ENCODE peak calls at places on chromosomes 1 and 21, in eight cellular contexts. H, J, N, Z, C, X, I and E are unnamed samples.

GRCh38 chr1:197224160-197224559 is 43.9 kb upstream of the CRB1 start:
- DNase-seq in Z (no peak), C (no peak), N (no peak), I (peak), J (peak), H (no peak), X (no peak), E (no peak)

GRCh38 chr1:160403244-160403643 is 2.9 kb downstream of the VANGL2 start:
- DNase-seq in J (no peak), C (no peak), H (no peak), N (no peak), I (no peak), X (peak), Z (no peak), E (no peak)

GRCh38 chr1:158930504-158930903 is 848 bp upstream of the PYHIN1 start:
- DNase-seq in C (no peak), X (no peak), Z (no peak), N (peak), J (no peak), H (peak), I (no peak), E (no peak)

GRCh38 chr1:198935371-198935921 is 296.6 kb downstream of the PTPRC start:
- DNase-seq in H (peak), X (peak), C (peak), Z (peak), J (peak), N (peak), I (peak), E (peak)

GRCh38 chr1:181898773-181899172 is 162.7 kb downstream of the ZNF648 start:
- DNase-seq in Z (peak), C (no peak), H (no peak), J (no peak), X (no peak), N (no peak), I (no peak), E (no peak)

GRCh38 chr1:30748699-30749401 is 8.7 kb downstream of the LAPTM5 start:
- DNase-seq in J (peak), H (no peak), C (no peak), Z (no peak), N (no peak), I (no peak), X (no peak), E (no peak)

GRCh38 chr1:180981596-180982387 is 40.9 kb downstream of the STX6 start:
- DNase-seq in H (peak), J (peak), X (no peak), N (peak), Z (no peak), I (no peak), C (no peak), E (no peak)

GRCh38 chr1:40404670-40405462 is 31.3 kb downstream of the SMAP2 start:
- DNase-seq in I (peak), N (no peak), H (no peak), X (no peak), C (no peak), Z (no peak), J (peak), E (peak)

GRCh38 chr1:162293293-162293692 is 83.4 kb downstream of the SPATA46 start:
- DNase-seq in C (no peak), J (no peak), Z (no peak), I (no peak), N (no peak), X (no peak), H (no peak), E (no peak)

GRCh38 chr21:43768868-43769167 is 7.3 kb downstream of the CSTB start:
- DNase-seq in H (no peak), C (no peak), Z (no peak), N (no peak), I (no peak), X (no peak), J (peak), E (no peak)

GRCh38 chr1:104855550-104855949 is 1105.9 kb downstream of the AMY1C start:
- DNase-seq in H (no peak), I (no peak), C (no peak), X (no peak), J (no peak), N (no peak), Z (no peak), E (no peak)

GRCh38 chr1:39631361-39632331 is 7.8 kb downstream of the HEYL start:
- DNase-seq in X (no peak), I (no peak), J (no peak), H (no peak), C (no peak), N (no peak), Z (no peak), E (no peak)

GRCh38 chr21:15908187-15908586 is 178.4 kb downstream of the USP25 start:
- DNase-seq in C (no peak), J (no peak), I (no peak), Z (no peak), H (no peak), N (no peak), X (no peak), E (no peak)

GRCh38 chr1:59673575-59674467 is 140.9 kb upstream of the HOOK1 start:
- DNase-seq in H (no peak), J (no peak), N (no peak), Z (no peak), X (no peak), I (no peak), C (no peak), E (no peak)

GRCh38 chr1:58465825-58466617 is 80.5 kb downstream of the OMA1 start:
- DNase-seq in I (no peak), H (no peak), Z (no peak), N (no peak), X (no peak), C (no peak), J (peak), E (no peak)

GRCh38 chr1:237342730-237343129 is 300.7 kb downstream of the RYR2 start:
- DNase-seq in C (no peak), X (no peak), J (no peak), H (no peak), Z (no peak), I (no peak), N (no peak), E (no peak)

GRCh38 chr1:35745124-35745730 is 24.6 kb downstream of the CLSPN start:
- DNase-seq in J (no peak), C (no peak), H (no peak), X (no peak), N (no peak), Z (no peak), I (no peak), E (no peak)

GRCh38 chr21:21102874-21103273 is 104.7 kb downstream of the NCAM2 start:
- DNase-seq in H (no peak), X (no peak), N (no peak), C (no peak), J (no peak), Z (no peak), I (no peak), E (no peak)

GRCh38 chr1:6497215-6497866 is 5.9 kb upstream of the PLEKHG5 start:
- DNase-seq in X (peak), C (peak), I (no peak), H (peak), J (peak), N (no peak), Z (no peak), E (peak)

GRCh38 chr1:149936992-149937705 is 470 bp upstream of the MTMR11 start:
- DNase-seq in C (no peak), J (peak), Z (no peak), I (peak), N (no peak), H (no peak), X (no peak), E (peak)

GRCh38 chr1:42209516-42210370 is 45.2 kb upstream of the GUCA2A start:
- DNase-seq in J (peak), H (no peak), I (peak), Z (no peak), N (no peak), X (no peak), C (no peak), E (no peak)

GRCh38 chr1:65948609-65949229 is 156.0 kb downstream of the PDE4B start:
- DNase-seq in I (peak), X (peak), H (no peak), C (peak), J (peak), N (no peak), Z (no peak), E (no peak)

GRCh38 chr21:37224861-37225260 is 42.3 kb downstream of the VPS26C start:
- DNase-seq in I (no peak), Z (no peak), C (no peak), H (no peak), N (no peak), X (no peak), J (no peak), E (no peak)

GRCh38 chr1:84928979-84929378 is 36.0 kb upstream of the LPAR3 start:
- DNase-seq in C (no peak), H (no peak), X (no peak), J (no peak), N (no peak), I (no peak), Z (no peak), E (no peak)

GRCh38 chr1:2563205-2563604 is 7.0 kb downstream of the TNFRSF14 start:
- DNase-seq in X (no peak), Z (no peak), H (no peak), J (no peak), N (no peak), I (no peak), C (no peak), E (no peak)

GRCh38 chr1:18955116-18955441 is 1.4 kb downstream of the IFFO2 start:
- DNase-seq in X (no peak), H (no peak), J (no peak), N (no peak), I (no peak), Z (no peak), C (no peak), E (no peak)

GRCh38 chr1:5706239-5706638 is 286.0 kb downstream of the NPHP4 start:
- DNase-seq in N (no peak), Z (no peak), C (no peak), H (no peak), I (no peak), J (no peak), X (no peak), E (no peak)

GRCh38 chr21:45252448-45252925 is 35.2 kb downstream of the POFUT2 start:
- DNase-seq in I (no peak), J (no peak), H (no peak), N (no peak), C (no peak), Z (no peak), X (no peak), E (no peak)

GRCh38 chr1:201665036-201665435 is 126.1 kb downstream of the NAV1 start:
- DNase-seq in N (no peak), X (no peak), H (no peak), Z (no peak), C (no peak), J (no peak), I (no peak), E (no peak)

GRCh38 chr1:225769687-225770086 is 7.9 kb upstream of the SRP9 start:
- DNase-seq in Z (no peak), C (no peak), I (no peak), J (no peak), X (no peak), H (no peak), N (no peak), E (no peak)